ENCODE peak calls at places on chromosomes 5 and 9, in ten cellular contexts. M is fibroblast of pulmonary artery, H is HCT116, Q is cardiac muscle cell, P is A549, C is astrocyte of the spinal cord, T is suprapubic skin, V is IMR-90, U is thoracic aorta, N is kidney epithelial cell. W is an unnamed sample.
A peak's percentile ranks its signal among the peaks of the same experiment; 100 is the strongest.

GRCh38 chr5:66963559-66963971 is 233.0 kb downstream of the CD180 start:
- DNase-seq in Q (peak; percentile 38), P (no peak), M (peak; percentile 61), N (no peak), C (no peak), V (peak; percentile 40), H (no peak), U (no peak), T (no peak), W (no peak)

GRCh38 chr5:179207920-179208705 is 137.1 kb downstream of the ADAMTS2 start:
- DNase-seq in H (no peak), Q (no peak), V (no peak), M (no peak), P (no peak), N (no peak), T (no peak), U (no peak), C (no peak), W (no peak)

GRCh38 chr5:80659111-80659510 is 4.3 kb upstream of the DHFR start:
- DNase-seq in C (no peak), U (no peak), T (no peak), M (peak; percentile 4), N (no peak), V (peak; percentile 48), Q (peak; percentile 36), H (no peak), P (no peak), W (no peak)

GRCh38 chr5:107766439-107766838 is 95.7 kb upstream of the EFNA5 start:
- DNase-seq in T (no peak), C (no peak), N (no peak), H (no peak), V (no peak), Q (no peak), P (no peak), M (no peak), U (no peak), W (no peak)

GRCh38 chr9:120009856-120010255 is 570.1 kb downstream of the CDK5RAP2 start:
- DNase-seq in Q (no peak), P (no peak), C (no peak), U (no peak), M (no peak), V (no peak), T (no peak), N (no peak), H (no peak), W (no peak)

GRCh38 chr9:14935917-14936316 is 25.7 kb upstream of the FREM1 start:
- DNase-seq in V (no peak), C (no peak), Q (no peak), P (no peak), N (no peak), M (no peak), H (no peak), T (no peak), U (no peak), W (no peak)

GRCh38 chr5:101942321-101942882 is 353.7 kb downstream of the SLCO4C1 start:
- DNase-seq in U (no peak), V (no peak), M (peak; percentile 7), Q (peak; percentile 6), T (no peak), C (peak; percentile 32), N (peak; percentile 9), H (peak; percentile 27), P (no peak), W (peak; percentile 4)

GRCh38 chr5:111563041-111563822 is 50.9 kb upstream of the STARD4 start:
- DNase-seq in V (peak; percentile 90), P (no peak), N (peak; percentile 99), H (no peak), M (peak; percentile 99), T (no peak), U (no peak), Q (peak; percentile 99), C (peak; percentile 79), W (peak; percentile 22)

GRCh38 chr5:170312666-170313065 is 15.1 kb upstream of the LCP2 start:
- DNase-seq in H (no peak), U (no peak), T (no peak), N (peak; percentile 31), P (no peak), V (peak; percentile 3), Q (peak; percentile 61), C (peak; percentile 7), M (peak; percentile 61), W (no peak)

DNA sequence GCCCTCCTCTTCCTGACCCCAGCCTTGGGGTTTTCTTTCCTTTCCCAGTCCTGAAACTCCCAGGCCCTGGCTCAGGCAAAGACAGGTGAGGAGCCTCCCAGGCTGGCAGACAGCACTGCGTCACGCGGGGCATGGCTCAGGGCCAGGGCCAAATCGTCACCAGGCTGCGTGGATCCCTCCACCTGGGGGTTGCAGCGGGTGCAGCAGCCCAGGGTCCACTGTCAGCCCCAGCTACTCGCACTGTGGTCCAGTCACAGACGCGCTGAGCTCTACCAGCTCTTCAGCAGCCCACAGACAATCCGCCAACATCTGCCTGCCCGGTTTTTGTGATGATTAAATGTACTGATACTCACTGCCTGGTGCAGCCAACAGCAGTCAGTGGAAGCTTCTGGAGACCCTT is 12.1 kb downstream of the FAM78A start:
- DNase-seq in H (no peak), N (no peak), U (no peak), M (no peak), V (no peak), T (no peak), Q (no peak), C (no peak), P (no peak), W (no peak)
- TF ChIP-seq CTCF in H (no peak), N (no peak), U (no peak), M (no peak), V (no peak), T (no peak), Q (no peak), C (no peak), P (no peak), W (no peak)

DNA sequence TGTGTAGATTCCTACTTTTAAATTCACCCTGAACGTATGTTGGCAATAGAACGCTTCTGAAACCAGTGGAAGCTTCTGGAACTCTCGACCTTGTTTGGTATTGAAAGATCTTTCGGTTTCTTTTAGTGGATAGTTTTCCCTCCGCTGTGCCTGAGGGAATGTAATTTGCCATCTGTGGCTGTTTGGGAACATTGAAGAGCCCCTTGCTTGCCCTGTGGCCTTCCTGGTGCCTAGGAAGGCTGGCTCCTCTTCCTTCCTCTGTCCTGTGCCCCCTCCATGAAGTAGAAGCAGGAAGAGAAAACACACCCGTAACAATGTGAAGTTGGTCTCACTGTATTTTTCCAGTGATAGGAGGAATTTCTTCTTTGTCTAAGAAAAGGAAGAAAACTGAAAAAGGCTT is 274.3 kb downstream of the AOPEP start:
- DNase-seq in P (no peak), H (no peak), U (no peak), N (no peak), T (no peak), M (no peak), Q (no peak), V (no peak), C (no peak), W (no peak)
- H3K4me3 ChIP-seq in P (no peak overlapping the region), H (no peak overlapping the region), U (peak overlapping the region; percentile 63), N (no peak overlapping the region), T (peak overlapping the region; percentile 26), M (no peak overlapping the region), Q (no peak overlapping the region), V (no peak overlapping the region), C (no peak overlapping the region), W (no peak overlapping the region)

GRCh38 chr5:147390654-147391053 is 119.2 kb downstream of the DPYSL3 start:
- DNase-seq in T (no peak), U (no peak), P (no peak), N (no peak), Q (no peak), H (no peak), M (no peak), C (no peak), V (no peak), W (no peak)

GRCh38 chr5:147393866-147394265 is 116.0 kb downstream of the DPYSL3 start:
- DNase-seq in M (peak; percentile 42), C (no peak), U (no peak), T (no peak), Q (no peak), V (no peak), P (no peak), N (no peak), H (no peak), W (no peak)

GRCh38 chr5:147388171-147388977 is 121.5 kb downstream of the DPYSL3 start:
- DNase-seq in V (no peak), U (no peak), C (no peak), H (no peak), P (no peak), Q (no peak), N (no peak), T (no peak), M (no peak), W (no peak)

GRCh38 chr5:147394273-147394672 is 115.6 kb downstream of the DPYSL3 start:
- DNase-seq in U (no peak), H (no peak), P (no peak), Q (no peak), T (no peak), N (no peak), M (no peak), V (no peak), C (no peak), W (no peak)

DNA sequence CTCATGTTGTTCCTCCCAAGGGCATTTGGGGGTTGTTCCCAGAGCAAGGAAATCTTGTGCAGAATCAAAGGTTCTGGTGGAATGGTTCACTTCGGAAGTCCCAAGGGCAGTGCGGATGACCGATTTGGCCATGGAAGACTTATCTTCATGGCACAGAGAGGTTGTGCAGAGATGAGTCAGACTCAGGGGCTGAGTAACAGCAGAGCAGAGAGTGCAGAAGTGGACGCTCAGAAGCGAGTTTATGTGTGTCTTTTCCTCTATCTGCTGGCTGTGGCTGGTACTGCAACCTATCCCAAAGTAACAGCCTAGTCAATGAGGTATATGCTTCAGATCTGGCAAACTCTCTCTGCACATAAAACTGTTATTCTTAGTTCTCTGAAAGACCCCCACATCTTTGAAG is 118.1 kb downstream of the DPYSL3 start:
- DNase-seq in V (peak; percentile 84), U (peak; percentile 64), T (no peak), H (peak; percentile 38), N (peak; percentile 65), C (peak; percentile 79), Q (peak; percentile 87), M (peak; percentile 88), P (peak; percentile 48), W (peak; percentile 40)
- TF ChIP-seq CTCF in V (peak; percentile 65), U (peak; percentile 62), T (peak; percentile 48), H (peak; percentile 47), N (peak; percentile 60), C (peak; percentile 67), Q (peak; percentile 76), M (peak; percentile 76), P (peak; percentile 33), W (peak; percentile 77)

DNA sequence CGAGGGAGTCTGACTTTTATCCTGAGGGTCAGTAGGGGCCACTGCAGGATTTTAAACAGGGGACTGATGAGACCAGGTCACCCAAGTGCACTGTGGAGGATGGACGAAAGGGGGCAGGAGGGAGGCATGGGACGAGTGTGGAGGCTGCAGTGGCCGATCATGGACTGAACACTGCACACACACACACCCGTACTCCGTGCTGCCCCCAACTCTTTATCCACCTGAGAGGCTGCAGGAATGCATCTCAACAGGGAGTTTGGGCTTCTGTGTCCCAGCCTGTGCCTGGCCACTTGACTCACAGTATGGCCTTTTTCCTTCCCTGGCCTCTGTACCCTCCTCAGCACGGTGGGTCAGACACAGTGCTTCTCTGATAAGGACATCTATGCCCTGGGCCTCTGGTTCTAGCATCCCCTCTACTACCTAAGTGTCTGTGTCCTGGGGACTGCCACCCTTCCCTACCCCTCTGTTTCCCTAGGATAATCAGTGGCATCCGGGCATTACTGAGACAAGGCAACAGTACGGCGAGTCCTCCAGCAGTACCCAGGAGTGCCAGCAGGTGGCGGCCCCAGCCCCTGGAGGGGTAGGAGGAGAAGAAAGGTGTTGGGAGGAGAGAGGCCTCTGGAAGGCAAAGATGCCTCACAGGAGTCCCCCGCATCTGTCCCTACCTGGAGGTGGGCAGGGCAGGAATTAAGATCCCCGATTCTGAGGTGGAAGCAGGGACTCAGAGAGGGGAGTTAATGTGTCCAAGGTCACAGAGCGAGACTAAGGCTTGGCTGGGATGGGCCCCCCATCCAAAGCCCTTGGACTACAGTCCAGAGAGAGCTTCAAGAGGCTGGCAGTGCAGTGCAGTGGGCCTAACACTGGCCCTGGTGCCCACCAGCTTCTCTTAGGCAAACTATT is 5.1 kb upstream of the CDX1 start:
- DNase-seq in P (peak; percentile 92), H (peak; percentile 63), C (peak; percentile 74), V (peak; percentile 65), M (peak; percentile 75), T (peak; percentile 92), U (peak; percentile 59), Q (peak; percentile 79), N (no peak), W (no peak)
- H3K4me3 ChIP-seq in P (peak overlapping the region; percentile 37), H (peak overlapping the region; percentile 52), C (no peak overlapping the region), V (no peak overlapping the region), M (no peak overlapping the region), T (no peak overlapping the region), U (no peak overlapping the region), Q (no peak overlapping the region), N (no peak overlapping the region), W (no peak overlapping the region)

W was measured in retinal pigment epithelial cell.